ENCODE peak calls at places on chromosome 20, in ten cellular contexts. H is stimulated activated CD8-positive, alpha-beta memory T cell treated with anti-CD3 and anti-CD28 coated beads, Interleukin-15, amount 100 ng/mL, for 24 hours; M is left colon; E is stimulated activated naive CD4-positive, alpha-beta T cell treated with Interleukin-2 at 50 U/mL for 16 hours; Y is WERI-Rb-1; P is lung; Z is T-helper 17 cell; G is T-helper 1 cell; S is HEK293T; V is NCI-H510A treated with DMSO at 0.1 percent for 48 hours. A is an unnamed sample.

GRCh38 chr20:38726849-38727601 is 2.7 kb downstream of the SLC32A1 start:
- DNase-seq in M (no peak), V (peak; percentile 6), E (peak; percentile 40), S (no peak), P (no peak), H (peak; percentile 40), Z (no peak), Y (peak; percentile 91), G (peak; percentile 59), A (no peak)

GRCh38 chr20:41218466-41218865 is 81.1 kb downstream of the PLCG1 start:
- DNase-seq in V (no peak), H (no peak), P (no peak), S (no peak), Y (no peak), G (no peak), M (no peak), E (no peak), Z (no peak), A (no peak)

GRCh38 chr20:3753098-3753497 is 14.5 kb downstream of the ADISSP start:
- DNase-seq in Y (peak; percentile 60), S (peak; percentile 69), Z (peak; percentile 46), P (no peak), G (peak; percentile 64), M (no peak), E (peak; percentile 27), V (peak; percentile 74), H (no peak), A (no peak)

GRCh38 chr20:13492001-13492480 is 146.7 kb downstream of the TASP1 start:
- DNase-seq in G (no peak), S (peak; percentile 12), Z (no peak), H (no peak), M (no peak), P (peak; percentile 29), V (no peak), E (no peak), Y (no peak), A (no peak)

GRCh38 chr20:16069416-16070010 is 503.7 kb downstream of the KIF16B start:
- DNase-seq in S (no peak), P (no peak), G (no peak), E (no peak), V (no peak), Y (no peak), Z (no peak), H (no peak), M (no peak), A (no peak)

GRCh38 chr20:18395544-18395943 is 71.3 kb downstream of the DZANK1 start:
- DNase-seq in Z (no peak), V (no peak), G (no peak), E (no peak), Y (no peak), M (no peak), S (no peak), H (no peak), P (no peak), A (no peak)

GRCh38 chr20:56353356-56353755 is 5.4 kb upstream of the FAM210B start:
- DNase-seq in G (no peak), E (no peak), Z (no peak), M (no peak), S (no peak), V (no peak), H (no peak), Y (no peak), P (no peak), A (no peak)

GRCh38 chr20:41003143-41003932 is 25.3 kb upstream of the TOP1 start:
- DNase-seq in E (peak; percentile 82), G (peak; percentile 86), Z (peak; percentile 17), P (peak; percentile 86), H (peak; percentile 20), S (no peak), V (peak; percentile 78), Y (no peak), M (peak; percentile 90), A (peak; percentile 64)